ENCODE peak calls at places on chromosomes 5 and 9, in six cellular contexts. E, T, S, H, R and N are unnamed samples.

GRCh38 chr9:34457266-34458012 is 931 bp downstream of the FAM219A start:
- DNase-seq in T (peak; percentile 90), S (no peak), E (peak; percentile 80), H (peak; percentile 81), R (peak; percentile 84), N (peak; percentile 13)

GRCh38 chr5:40605295-40605958 is 74.3 kb upstream of the PTGER4 start:
- DNase-seq in R (no peak), H (no peak), S (no peak), E (no peak), T (no peak), N (peak; percentile 42)

GRCh38 chr5:179124329-179124852 is 64.2 kb downstream of the ZNF354C start:
- DNase-seq in H (no peak), R (no peak), S (no peak), T (no peak), E (no peak), N (no peak)

GRCh38 chr9:35553670-35554543 is 51.2 kb upstream of the TESK1 start:
- DNase-seq in R (peak; percentile 86), T (peak; percentile 89), E (peak; percentile 90), S (peak; percentile 37), H (peak; percentile 84), N (peak; percentile 67)

GRCh38 chr5:172775326-172776234 is 4.6 kb upstream of the DUSP1 start:
- DNase-seq in S (no peak), H (no peak), R (peak; percentile 88), E (no peak), T (peak; percentile 98), N (no peak)

GRCh38 chr5:102762095-102762534 is 7.0 kb downstream of the PAM start:
- DNase-seq in T (peak; percentile 72), S (no peak), H (no peak), R (no peak), E (no peak), N (no peak)

GRCh38 chr5:68214472-68215207 is 916 bp upstream of the PIK3R1 start:
- DNase-seq in T (peak; percentile 51), R (peak; percentile 32), E (peak; percentile 59), H (peak; percentile 14), S (no peak), N (peak; percentile 43)

GRCh38 chr9:102631559-102631958 is 363.6 kb upstream of the CYLC2 start:
- DNase-seq in H (no peak), S (no peak), E (peak; percentile 21), R (no peak), T (peak; percentile 10), N (peak; percentile 18)

GRCh38 chr9:84538879-84539278 is 130.7 kb upstream of the NTRK2 start:
- DNase-seq in E (no peak), T (no peak), R (no peak), H (no peak), S (no peak), N (no peak)

GRCh38 chr5:140565780-140566095 is 1.1 kb downstream of the SLC35A4 start:
- DNase-seq in E (no peak), R (peak; percentile 49), H (no peak), S (no peak), T (peak; percentile 64), N (no peak)

GRCh38 chr9:69758001-69758730 is 1.6 kb downstream of the PTAR1 start:
- DNase-seq in R (no peak), H (no peak), E (peak; percentile 30), T (peak; percentile 46), S (no peak), N (peak; percentile 37)

GRCh38 chr5:123113136-123113535 is 24.1 kb downstream of the PRDM6 start:
- DNase-seq in S (no peak), R (no peak), T (no peak), E (no peak), H (no peak), N (no peak)

GRCh38 chr5:123111502-123111901 is 22.5 kb downstream of the PRDM6 start:
- DNase-seq in R (no peak), S (no peak), H (no peak), E (peak; percentile 19), T (no peak), N (no peak)

GRCh38 chr5:123105882-123106281 is 16.8 kb downstream of the PRDM6 start:
- DNase-seq in H (no peak), E (no peak), R (no peak), S (no peak), T (no peak), N (no peak)

DNA sequence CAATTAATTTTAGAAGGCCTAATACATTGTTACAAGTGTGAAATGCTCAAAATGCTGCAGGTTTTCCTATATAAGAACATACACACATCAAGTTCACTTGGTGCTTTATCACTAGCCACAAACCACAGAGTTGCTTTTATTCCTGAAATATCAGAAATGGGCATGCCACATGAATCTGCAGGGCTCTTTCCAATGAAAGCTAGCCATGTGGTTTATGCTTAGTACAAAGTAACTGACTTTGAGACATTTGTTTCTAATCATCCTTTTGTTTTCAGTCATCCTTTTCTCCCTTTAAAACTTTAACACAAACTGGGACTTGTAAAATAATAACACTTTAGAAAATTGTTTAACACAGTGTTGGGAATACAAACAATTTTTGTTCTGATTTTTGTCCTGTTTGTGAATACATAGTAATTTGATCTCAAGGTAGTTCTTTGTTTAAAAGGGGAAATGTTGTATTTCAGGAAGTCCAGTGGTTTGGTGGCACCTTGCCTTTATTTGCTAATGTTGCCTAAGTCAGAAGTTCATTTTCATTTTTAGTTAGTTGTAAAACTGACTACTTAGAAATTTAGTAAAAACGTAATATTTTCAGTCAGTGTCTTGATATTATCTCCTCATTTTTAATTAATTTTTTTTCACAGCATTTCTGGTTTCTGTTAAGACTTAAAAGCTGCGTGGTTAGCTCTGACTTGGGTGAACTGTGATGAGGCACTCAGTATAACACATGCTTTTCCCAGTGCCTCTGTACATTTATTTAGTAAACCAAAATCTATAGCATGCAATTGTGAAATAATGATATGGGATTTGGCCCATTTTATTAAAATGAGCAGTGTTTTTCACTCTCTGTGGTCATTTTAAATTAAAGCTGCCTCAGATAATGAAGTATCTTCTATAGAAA is 18.6 kb downstream of the PRDM6 start:
- DNase-seq in T (no peak), H (no peak), R (no peak), E (no peak), S (no peak), N (no peak)
- H3K4me3 ChIP-seq in T (no peak overlapping the region), H (no peak overlapping the region), R (no peak overlapping the region), E (no peak overlapping the region), S (no peak overlapping the region), N (no peak overlapping the region)

GRCh38 chr9:73141282-73141681 is 10.4 kb upstream of the ANXA1 start:
- DNase-seq in T (peak; percentile 38), H (no peak), E (no peak), R (no peak), S (no peak), N (no peak)

GRCh38 chr9:73149371-73150067 is 2.1 kb upstream of the ANXA1 start:
- DNase-seq in T (peak; percentile 98), E (no peak), R (peak; percentile 80), S (peak; percentile 69), H (no peak), N (no peak)

GRCh38 chr9:73146113-73146815 is 5.4 kb upstream of the ANXA1 start:
- DNase-seq in E (no peak), T (no peak), S (no peak), R (no peak), H (no peak), N (no peak)

GRCh38 chr9:73148447-73148937 is 3.2 kb upstream of the ANXA1 start:
- DNase-seq in T (peak; percentile 83), E (no peak), R (no peak), H (no peak), S (no peak), N (no peak)

DNA sequence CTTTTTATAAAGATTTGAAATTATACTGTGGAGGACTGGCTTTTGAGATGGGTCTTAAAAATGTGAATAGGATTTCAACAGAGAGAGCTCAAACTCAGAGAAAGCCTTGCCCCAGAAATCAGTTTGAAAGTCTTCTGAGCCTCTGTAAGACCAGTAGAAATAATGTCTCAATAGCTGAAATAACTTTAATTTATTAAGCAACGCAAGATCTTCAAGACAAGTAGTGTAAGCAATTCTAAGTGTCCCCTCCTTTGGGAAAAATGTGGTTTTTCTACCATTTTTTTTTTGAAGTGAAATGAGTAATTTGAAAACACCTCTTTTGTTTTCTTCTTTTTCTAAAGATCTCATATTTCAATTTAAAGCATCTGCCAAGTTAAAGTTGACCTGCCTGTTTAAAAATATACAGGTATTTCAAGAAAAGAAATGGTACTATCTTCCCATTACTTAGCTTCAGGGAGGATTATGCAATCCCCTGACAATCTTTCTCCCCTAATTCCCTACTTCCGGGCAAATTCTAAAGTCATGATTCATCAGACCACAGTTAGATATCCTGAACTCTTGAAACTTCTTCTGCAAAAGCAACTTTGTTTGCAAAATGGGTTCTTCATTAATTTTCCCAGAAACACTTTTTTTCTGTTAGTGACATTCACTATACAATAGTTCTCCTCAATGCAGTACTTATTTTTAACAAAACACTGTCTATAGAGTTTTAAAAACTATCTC is 7.9 kb upstream of the ANXA1 start:
- DNase-seq in E (no peak), T (peak; percentile 83), R (peak; percentile 75), S (peak; percentile 68), H (no peak), N (no peak)
- TF ChIP-seq EZH2phosphoT487 in E (no peak), T (no peak), R (no peak), S (no peak), H (no peak), N (no peak)

DNA sequence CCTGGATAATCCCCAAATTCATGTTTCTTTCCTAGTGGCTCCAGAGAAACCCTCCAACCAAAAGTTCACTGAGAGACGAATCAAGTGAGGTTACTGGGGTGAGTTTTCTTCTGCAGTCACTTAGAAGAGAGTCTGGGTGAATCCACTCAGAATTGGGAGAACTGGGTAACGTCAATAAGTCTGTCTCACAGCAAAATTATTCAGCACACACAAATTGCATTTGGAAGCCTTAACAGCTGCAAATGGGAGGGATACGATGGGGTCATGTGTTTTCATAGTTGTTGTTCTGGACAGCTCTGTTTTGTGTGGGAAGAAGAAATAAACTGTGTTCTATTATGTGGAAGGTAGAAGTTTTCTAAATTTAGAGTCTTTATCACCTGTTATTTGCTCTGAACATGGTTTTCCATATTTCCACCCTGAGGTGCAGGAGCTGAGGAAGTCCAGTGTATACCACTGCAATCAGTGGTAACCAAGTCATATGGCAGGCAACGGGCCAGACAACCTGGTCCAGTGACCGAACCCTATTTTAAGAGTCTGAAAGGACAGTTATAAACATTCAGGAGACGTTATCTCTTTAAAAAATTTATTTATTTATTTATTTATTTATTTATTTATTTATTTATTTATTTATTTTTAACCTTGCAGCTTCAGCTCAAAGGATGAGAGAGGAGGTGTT is 21.9 kb downstream of the MARCHF3 start:
- DNase-seq in H (no peak), T (no peak), R (no peak), E (no peak), S (no peak), N (no peak)
- H3K27ac ChIP-seq in H (no peak overlapping the region), T (no peak overlapping the region), R (no peak overlapping the region), E (no peak overlapping the region), S (no peak overlapping the region), N (no peak overlapping the region)

GRCh38 chr9:3527653-3527960 is 1.8 kb upstream of the RFX3 start:
- DNase-seq in R (no peak), S (no peak), E (no peak), H (no peak), T (no peak), N (peak; percentile 19)
- H3K4me3 ChIP-seq in R (peak overlapping the region; percentile 59), S (peak overlapping the region; percentile 89), E (peak overlapping the region; percentile 93), H (peak overlapping the region; percentile 79), T (peak overlapping the region; percentile 91), N (peak overlapping the region; percentile 95)